ENCODE peak calls at places on chromosomes 7 and 10, in nine cellular contexts. One of them, this sample, is unnamed.

GRCh38 chr10:130464426-130464825 is 328.2 kb downstream of the GLRX3 start:
- DNase-seq in endothelial cell: no peak
- DNase-seq in left ventricle myocardium inferior: no peak
- DNase-seq in aorta: no peak
- DNase-seq in activated CD4-positive, alpha-beta memory T cell treated with anti-CD3 and anti-CD28 coated beads, Interleukin-2, amount 10 ng/mL, durations not matched to agents 7 days and 5 days: no peak
- DNase-seq in WTC11: no peak
- DNase-seq in epithelial cell of esophagus: no peak
- DNase-seq in activated CD8-positive, alpha-beta memory T cell treated with anti-CD3 and anti-CD28 coated beads, Interleukin-2, amount 50 U/mL, for 48 hours: no peak
- DNase-seq in bronchial epithelial cell: no peak
- DNase-seq in this sample: no peak

GRCh38 chr10:33652870-33653269 is 318.4 kb upstream of the NRP1 start:
- DNase-seq in endothelial cell: no peak
- DNase-seq in left ventricle myocardium inferior: no peak
- DNase-seq in aorta: no peak
- DNase-seq in activated CD4-positive, alpha-beta memory T cell treated with anti-CD3 and anti-CD28 coated beads, Interleukin-2, amount 10 ng/mL, durations not matched to agents 7 days and 5 days: no peak
- DNase-seq in WTC11: no peak
- DNase-seq in epithelial cell of esophagus: no peak
- DNase-seq in activated CD8-positive, alpha-beta memory T cell treated with anti-CD3 and anti-CD28 coated beads, Interleukin-2, amount 50 U/mL, for 48 hours: no peak
- DNase-seq in bronchial epithelial cell: no peak
- DNase-seq in this sample: no peak

GRCh38 chr10:124313374-124313773 is 105.3 kb downstream of the OAT start:
- DNase-seq in endothelial cell: no peak
- DNase-seq in left ventricle myocardium inferior: no peak
- DNase-seq in aorta: no peak
- DNase-seq in activated CD4-positive, alpha-beta memory T cell treated with anti-CD3 and anti-CD28 coated beads, Interleukin-2, amount 10 ng/mL, durations not matched to agents 7 days and 5 days: no peak
- DNase-seq in WTC11: no peak
- DNase-seq in epithelial cell of esophagus: no peak
- DNase-seq in activated CD8-positive, alpha-beta memory T cell treated with anti-CD3 and anti-CD28 coated beads, Interleukin-2, amount 50 U/mL, for 48 hours: peak; percentile 13
- DNase-seq in bronchial epithelial cell: no peak
- DNase-seq in this sample: no peak

GRCh38 chr7:51665045-51665785 is 348.6 kb upstream of the COBL start:
- DNase-seq in endothelial cell: no peak
- DNase-seq in left ventricle myocardium inferior: no peak
- DNase-seq in aorta: no peak
- DNase-seq in activated CD4-positive, alpha-beta memory T cell treated with anti-CD3 and anti-CD28 coated beads, Interleukin-2, amount 10 ng/mL, durations not matched to agents 7 days and 5 days: no peak
- DNase-seq in WTC11: no peak
- DNase-seq in epithelial cell of esophagus: no peak
- DNase-seq in activated CD8-positive, alpha-beta memory T cell treated with anti-CD3 and anti-CD28 coated beads, Interleukin-2, amount 50 U/mL, for 48 hours: no peak
- DNase-seq in bronchial epithelial cell: no peak
- DNase-seq in this sample: no peak

GRCh38 chr7:1559626-1560590 is 3.9 kb upstream of the TMEM184A start:
- DNase-seq in endothelial cell: no peak
- DNase-seq in left ventricle myocardium inferior: no peak
- DNase-seq in aorta: no peak
- DNase-seq in activated CD4-positive, alpha-beta memory T cell treated with anti-CD3 and anti-CD28 coated beads, Interleukin-2, amount 10 ng/mL, durations not matched to agents 7 days and 5 days: no peak
- DNase-seq in WTC11: no peak
- DNase-seq in epithelial cell of esophagus: peak; percentile 78
- DNase-seq in activated CD8-positive, alpha-beta memory T cell treated with anti-CD3 and anti-CD28 coated beads, Interleukin-2, amount 50 U/mL, for 48 hours: no peak
- DNase-seq in bronchial epithelial cell: peak; percentile 73
- DNase-seq in this sample: no peak

GRCh38 chr10:58807631-58808024 is 295.0 kb downstream of the BICC1 start:
- DNase-seq in endothelial cell: no peak
- DNase-seq in left ventricle myocardium inferior: no peak
- DNase-seq in aorta: no peak
- DNase-seq in activated CD4-positive, alpha-beta memory T cell treated with anti-CD3 and anti-CD28 coated beads, Interleukin-2, amount 10 ng/mL, durations not matched to agents 7 days and 5 days: no peak
- DNase-seq in WTC11: no peak
- DNase-seq in epithelial cell of esophagus: peak; percentile 86
- DNase-seq in activated CD8-positive, alpha-beta memory T cell treated with anti-CD3 and anti-CD28 coated beads, Interleukin-2, amount 50 U/mL, for 48 hours: no peak
- DNase-seq in bronchial epithelial cell: peak; percentile 94
- DNase-seq in this sample: peak; percentile 59

GRCh38 chr10:35492387-35493195 is 112.5 kb upstream of the GJD4 start:
- DNase-seq in endothelial cell: no peak
- DNase-seq in left ventricle myocardium inferior: no peak
- DNase-seq in aorta: no peak
- DNase-seq in activated CD4-positive, alpha-beta memory T cell treated with anti-CD3 and anti-CD28 coated beads, Interleukin-2, amount 10 ng/mL, durations not matched to agents 7 days and 5 days: no peak
- DNase-seq in WTC11: peak; percentile 35
- DNase-seq in epithelial cell of esophagus: peak; percentile 57
- DNase-seq in activated CD8-positive, alpha-beta memory T cell treated with anti-CD3 and anti-CD28 coated beads, Interleukin-2, amount 50 U/mL, for 48 hours: no peak
- DNase-seq in bronchial epithelial cell: peak; percentile 53
- DNase-seq in this sample: no peak

GRCh38 chr10:109205929-109206585 is 717.3 kb downstream of the XPNPEP1 start:
- DNase-seq in endothelial cell: no peak
- DNase-seq in left ventricle myocardium inferior: no peak
- DNase-seq in aorta: no peak
- DNase-seq in activated CD4-positive, alpha-beta memory T cell treated with anti-CD3 and anti-CD28 coated beads, Interleukin-2, amount 10 ng/mL, durations not matched to agents 7 days and 5 days: no peak
- DNase-seq in WTC11: no peak
- DNase-seq in epithelial cell of esophagus: peak; percentile 22
- DNase-seq in activated CD8-positive, alpha-beta memory T cell treated with anti-CD3 and anti-CD28 coated beads, Interleukin-2, amount 50 U/mL, for 48 hours: no peak
- DNase-seq in bronchial epithelial cell: peak; percentile 47
- DNase-seq in this sample: peak; percentile 20

GRCh38 chr10:112203328-112204076 is 19.9 kb upstream of the GPAM start:
- DNase-seq in endothelial cell: no peak
- DNase-seq in left ventricle myocardium inferior: no peak
- DNase-seq in aorta: no peak
- DNase-seq in activated CD4-positive, alpha-beta memory T cell treated with anti-CD3 and anti-CD28 coated beads, Interleukin-2, amount 10 ng/mL, durations not matched to agents 7 days and 5 days: no peak
- DNase-seq in WTC11: no peak
- DNase-seq in epithelial cell of esophagus: no peak
- DNase-seq in activated CD8-positive, alpha-beta memory T cell treated with anti-CD3 and anti-CD28 coated beads, Interleukin-2, amount 50 U/mL, for 48 hours: no peak
- DNase-seq in bronchial epithelial cell: no peak
- DNase-seq in this sample: no peak

GRCh38 chr10:30378607-30379006 is 29.5 kb upstream of the MTPAP start:
- DNase-seq in endothelial cell: no peak
- DNase-seq in left ventricle myocardium inferior: no peak
- DNase-seq in aorta: no peak
- DNase-seq in activated CD4-positive, alpha-beta memory T cell treated with anti-CD3 and anti-CD28 coated beads, Interleukin-2, amount 10 ng/mL, durations not matched to agents 7 days and 5 days: no peak
- DNase-seq in WTC11: peak; percentile 33
- DNase-seq in epithelial cell of esophagus: peak; percentile 10
- DNase-seq in activated CD8-positive, alpha-beta memory T cell treated with anti-CD3 and anti-CD28 coated beads, Interleukin-2, amount 50 U/mL, for 48 hours: no peak
- DNase-seq in bronchial epithelial cell: peak; percentile 23
- DNase-seq in this sample: no peak

GRCh38 chr7:156456503-156457115 is 184.0 kb upstream of the RNF32 start:
- DNase-seq in endothelial cell: no peak
- DNase-seq in left ventricle myocardium inferior: no peak
- DNase-seq in aorta: no peak
- DNase-seq in activated CD4-positive, alpha-beta memory T cell treated with anti-CD3 and anti-CD28 coated beads, Interleukin-2, amount 10 ng/mL, durations not matched to agents 7 days and 5 days: no peak
- DNase-seq in WTC11: no peak
- DNase-seq in epithelial cell of esophagus: no peak
- DNase-seq in activated CD8-positive, alpha-beta memory T cell treated with anti-CD3 and anti-CD28 coated beads, Interleukin-2, amount 50 U/mL, for 48 hours: no peak
- DNase-seq in bronchial epithelial cell: no peak
- DNase-seq in this sample: no peak